ENCODE peak calls at places on chromosomes 6 and 20, in eight cellular contexts. W, R, B, F, K, H, J and C are unnamed samples.

GRCh38 chr20:64254156-64254555 is 1.4 kb upstream of the PCMTD2 start:
- DNase-seq in K (no peak), R (no peak), W (no peak), B (no peak), H (no peak), J (no peak), F (no peak), C (no peak)

GRCh38 chr6:135922746-135923145 is 71.2 kb downstream of the PDE7B start:
- DNase-seq in F (no peak), H (no peak), J (no peak), R (no peak), W (no peak), B (no peak), K (peak), C (no peak)

GRCh38 chr6:44431118-44431725 is 43.7 kb downstream of the CDC5L start:
- DNase-seq in F (peak), W (peak), B (peak), H (no peak), K (peak), J (peak), R (no peak), C (no peak)

GRCh38 chr20:39070484-39071231 is 108.5 kb downstream of the DHX35 start:
- DNase-seq in R (no peak), B (no peak), H (no peak), K (peak), J (peak), W (no peak), F (no peak), C (no peak)

GRCh38 chr6:145070791-145071190 is 664.5 kb downstream of the EPM2A start:
- DNase-seq in J (no peak), W (no peak), B (no peak), R (no peak), H (no peak), F (no peak), K (peak), C (no peak)

GRCh38 chr6:75882734-75883133 is 133.7 kb downstream of the MYO6 start:
- DNase-seq in F (no peak), K (peak), H (no peak), J (peak), R (no peak), W (no peak), B (no peak), C (no peak)

GRCh38 chr6:128710305-128710704 is 172.6 kb upstream of the LAMA2 start:
- DNase-seq in B (no peak), J (no peak), F (no peak), H (no peak), W (no peak), R (no peak), K (no peak), C (no peak)

GRCh38 chr6:33568826-33569570 is 11.1 kb downstream of the BAK1 start:
- DNase-seq in B (no peak), H (no peak), J (no peak), W (peak), K (no peak), F (no peak), R (no peak), C (no peak)

GRCh38 chr6:5657684-5658429 is 348.9 kb downstream of the NRN1 start:
- DNase-seq in J (no peak), B (no peak), R (no peak), K (no peak), F (no peak), H (no peak), W (no peak), C (no peak)

GRCh38 chr20:59614714-59615113 is 10.4 kb downstream of the PHACTR3 start:
- DNase-seq in B (no peak), H (no peak), J (no peak), R (no peak), K (no peak), F (no peak), W (no peak), C (no peak)

GRCh38 chr6:21149460-21149859 is 444.1 kb upstream of the SOX4 start:
- DNase-seq in W (no peak), K (peak), B (no peak), F (no peak), J (peak), R (no peak), H (no peak), C (no peak)

GRCh38 chr20:37956099-37956498 is 53.2 kb downstream of the VSTM2L start:
- DNase-seq in J (no peak), R (no peak), B (no peak), W (no peak), F (no peak), H (no peak), K (no peak), C (no peak)

GRCh38 chr20:53028337-53029007 is 56.3 kb downstream of the TSHZ2 start:
- DNase-seq in J (peak), W (no peak), K (no peak), R (no peak), F (no peak), H (no peak), B (no peak), C (no peak)

GRCh38 chr20:57959018-57959417 is 249.2 kb upstream of the PMEPA1 start:
- DNase-seq in J (no peak), K (no peak), R (peak), H (no peak), F (no peak), W (no peak), B (no peak), C (peak)

GRCh38 chr6:42564496-42564890 is 664 bp downstream of the UBR2 start:
- DNase-seq in W (no peak), H (no peak), B (no peak), K (peak), F (no peak), J (no peak), R (no peak), C (no peak)

GRCh38 chr6:11607381-11607780 is 69.8 kb downstream of the TMEM170B start:
- DNase-seq in J (no peak), W (no peak), R (no peak), F (no peak), K (no peak), H (no peak), B (no peak), C (no peak)

GRCh38 chr20:51431321-51431720 is 111.2 kb downstream of the NFATC2 start:
- DNase-seq in F (no peak), B (peak), J (no peak), K (no peak), W (no peak), R (no peak), H (no peak), C (no peak)

GRCh38 chr6:67544851-67545452 is 1090.1 kb upstream of the ADGRB3 start:
- DNase-seq in J (peak), K (no peak), W (no peak), B (no peak), F (peak), R (no peak), H (no peak), C (no peak)

GRCh38 chr6:37048851-37049734 is 43.6 kb downstream of the FGD2 start:
- DNase-seq in H (no peak), K (peak), R (peak), B (peak), J (peak), W (peak), F (peak), C (no peak)

GRCh38 chr20:58032599-58032998 is 195.9 kb downstream of the ANKRD60 start:
- DNase-seq in J (no peak), H (no peak), R (no peak), K (no peak), B (no peak), W (no peak), F (no peak), C (no peak)

GRCh38 chr6:140058846-140059245 is 684.4 kb upstream of the CITED2 start:
- DNase-seq in B (no peak), J (no peak), W (no peak), F (no peak), H (no peak), R (no peak), K (peak), C (no peak)

GRCh38 chr6:140064371-140064770 is 689.9 kb upstream of the CITED2 start:
- DNase-seq in R (no peak), F (no peak), K (peak), H (no peak), B (no peak), J (no peak), W (no peak), C (no peak)

GRCh38 chr6:140062042-140063041 is 687.9 kb upstream of the CITED2 start:
- DNase-seq in F (no peak), K (peak), J (peak), W (no peak), R (no peak), H (no peak), B (no peak), C (no peak)

GRCh38 chr6:140059947-140060346 is 685.5 kb upstream of the CITED2 start:
- DNase-seq in W (no peak), B (no peak), J (no peak), K (no peak), H (no peak), R (no peak), F (no peak), C (no peak)

DNA sequence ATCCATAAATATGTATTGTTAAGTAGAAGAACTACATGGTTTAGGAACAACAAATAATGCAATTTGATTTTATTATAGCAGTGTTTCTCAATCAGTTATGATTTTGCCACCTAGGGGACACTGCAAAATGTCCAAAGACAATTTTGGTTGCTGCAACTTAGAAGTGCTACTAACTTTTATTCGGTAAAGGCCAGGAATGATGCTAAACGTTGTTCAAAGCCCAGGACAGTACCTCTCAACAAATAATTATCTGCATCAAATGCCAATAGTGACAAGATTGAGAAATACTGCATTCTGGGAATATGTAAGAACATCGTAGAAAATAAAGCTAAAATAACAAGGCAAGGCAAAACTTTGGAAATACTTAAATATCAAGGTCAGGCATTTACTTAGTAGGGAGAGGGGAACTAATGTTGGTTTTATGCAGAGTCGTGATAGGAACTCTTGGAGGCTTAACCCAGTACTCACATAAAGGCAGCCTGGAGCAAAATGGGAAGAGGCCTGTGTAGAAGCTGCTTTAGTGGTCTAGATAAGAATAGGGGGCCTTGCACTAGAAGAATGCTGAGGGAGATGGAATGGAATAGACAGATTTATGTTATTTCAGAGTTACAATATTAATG is 687.1 kb upstream of the CITED2 start:
- DNase-seq in H (no peak), R (no peak), W (no peak), K (no peak), B (no peak), J (no peak), F (no peak), C (no peak)
- TF ChIP-seq CTCF in H (no peak), R (no peak), W (no peak), K (peak), B (no peak), J (no peak), F (no peak), C (peak)

GRCh38 chr20:48535556-48535955 is 292.2 kb downstream of the PREX1 start:
- DNase-seq in W (no peak), H (no peak), J (no peak), K (no peak), B (no peak), R (no peak), F (no peak), C (no peak)
- TF ChIP-seq CTCF in W (no peak), H (no peak), J (no peak), K (no peak), B (no peak), R (no peak), F (no peak), C (no peak)

DNA sequence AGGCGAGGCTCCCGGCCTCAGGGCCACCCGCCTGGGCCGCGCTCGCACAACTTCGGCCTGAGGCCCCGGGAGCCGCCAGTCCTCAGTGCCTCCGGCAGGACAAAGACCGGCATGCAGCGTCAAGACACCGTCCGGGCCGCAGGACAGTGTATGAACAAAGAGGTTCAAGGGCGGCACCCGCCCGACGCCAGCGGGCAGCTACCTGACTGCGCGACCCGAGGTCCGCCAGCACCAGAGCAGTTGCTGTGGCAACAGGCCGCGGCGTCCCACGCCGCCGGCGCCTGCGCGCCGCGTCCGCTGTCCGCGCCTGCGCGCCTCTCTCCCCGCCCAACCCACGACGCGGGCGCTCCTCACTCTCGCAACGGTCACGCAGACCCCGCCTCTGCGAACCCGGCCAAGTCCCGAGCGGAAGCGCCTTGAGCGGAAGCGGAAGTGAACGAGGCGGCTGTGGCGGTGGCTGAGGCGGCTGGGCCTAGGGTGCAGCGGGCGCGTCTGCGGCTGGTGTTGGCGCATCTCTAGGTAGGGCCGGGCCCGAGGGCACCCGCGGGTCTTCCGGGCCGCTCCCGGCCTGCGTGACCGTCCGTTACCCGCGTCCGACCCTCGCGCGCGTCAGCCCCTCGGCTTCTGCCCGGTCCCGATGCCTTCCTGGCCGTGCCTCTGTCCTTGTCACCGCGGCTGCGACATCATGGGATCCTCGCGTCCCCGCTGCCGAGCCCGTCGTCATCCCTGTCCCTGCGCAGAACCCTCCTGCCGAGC is at the start of gene FAM120B:
- DNase-seq in H (peak), F (peak), R (peak), B (peak), W (peak), K (peak), J (peak), C (peak)
- TF ChIP-seq CTCF in H (no peak), F (no peak), R (no peak), B (no peak), W (no peak), K (no peak), J (no peak), C (no peak)

GRCh38 chr6:125015152-125015551 is 52.9 kb downstream of the RNF217 start:
- DNase-seq in W (no peak), J (no peak), K (no peak), B (no peak), R (no peak), H (no peak), F (no peak), C (no peak)
- TF ChIP-seq CTCF in W (no peak), J (no peak), K (no peak), B (no peak), R (no peak), H (no peak), F (no peak), C (no peak)

GRCh38 chr6:166770216-166771116 is 143.4 kb upstream of the RPS6KA2 start:
- DNase-seq in J (no peak), W (no peak), R (no peak), B (no peak), F (no peak), K (peak), H (no peak), C (no peak)
- TF ChIP-seq CTCF in J (no peak), W (no peak), R (no peak), B (no peak), F (peak), K (peak), H (peak), C (peak)

GRCh38 chr6:38720295-38720694 is 5.2 kb downstream of the DNAH8 start:
- DNase-seq in J (peak), W (no peak), F (no peak), B (no peak), K (peak), R (no peak), H (no peak), C (no peak)
- TF ChIP-seq CTCF in J (no peak), W (no peak), F (peak), B (no peak), K (peak), R (peak), H (no peak), C (peak)

GRCh38 chr20:4227085-4227821 is 211.9 kb upstream of the RNF24 start:
- DNase-seq in B (no peak), J (peak), F (peak), K (peak), R (no peak), W (no peak), H (no peak), C (no peak)
- TF ChIP-seq CTCF in B (no peak), J (no peak), F (peak), K (peak), R (peak), W (no peak), H (peak), C (peak)

DNA sequence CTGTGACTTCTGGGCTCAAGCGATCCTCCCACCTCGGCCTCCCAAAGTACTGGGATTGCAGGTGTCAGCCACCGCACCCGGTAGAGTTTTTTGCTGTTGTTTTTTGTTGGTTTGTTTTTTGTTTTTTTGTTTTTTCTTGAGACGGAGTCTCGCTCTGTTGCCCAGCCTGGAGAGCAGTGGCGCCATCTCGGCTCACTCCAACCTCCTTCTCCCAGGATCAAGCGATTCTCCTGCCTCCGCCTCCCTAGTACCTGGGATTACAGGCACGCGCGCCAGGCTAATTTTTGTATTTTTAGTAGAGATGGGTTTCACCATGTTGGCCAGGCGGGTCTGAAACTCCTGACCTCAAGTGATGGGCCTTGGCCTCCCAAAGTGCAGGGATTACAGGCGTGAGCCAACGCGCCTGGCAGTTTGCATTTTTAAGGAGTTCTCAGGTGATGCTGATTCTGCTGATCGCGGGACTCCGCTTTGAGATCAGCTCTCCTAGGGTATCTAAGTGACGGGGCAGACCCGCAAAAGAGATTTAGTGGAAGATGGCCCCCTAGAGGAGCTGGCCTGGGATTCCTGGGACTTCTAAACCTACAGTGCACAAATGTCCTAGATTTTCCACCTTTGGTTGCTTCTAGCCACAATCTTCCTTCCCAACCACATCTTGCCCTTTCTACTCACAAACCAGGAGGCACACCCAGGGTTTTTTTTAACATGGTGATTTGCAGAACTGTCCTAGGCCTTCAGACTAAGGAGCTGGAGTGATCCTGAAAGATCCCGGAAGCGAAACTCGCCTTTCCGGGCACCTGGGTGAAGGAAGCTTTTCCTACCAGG is 45.2 kb downstream of the DPPA5 start:
- DNase-seq in H (no peak), R (no peak), F (peak), B (no peak), W (no peak), K (peak), J (peak), C (no peak)
- TF ChIP-seq CTCF in H (peak), R (no peak), F (peak), B (no peak), W (no peak), K (peak), J (no peak), C (peak)

GRCh38 chr6:104855507-104855906 is 4.2 kb downstream of the HACE1 start:
- DNase-seq in W (no peak), R (no peak), F (no peak), K (peak), B (no peak), H (no peak), J (peak), C (no peak)

GRCh38 chr6:104860221-104860620 is 502 bp upstream of the HACE1 start:
- DNase-seq in W (no peak), R (no peak), F (no peak), J (no peak), H (no peak), K (no peak), B (no peak), C (no peak)

GRCh38 chr6:104862456-104862855 is 2.7 kb upstream of the HACE1 start:
- DNase-seq in K (no peak), F (no peak), J (no peak), W (no peak), R (no peak), B (no peak), H (no peak), C (no peak)

DNA sequence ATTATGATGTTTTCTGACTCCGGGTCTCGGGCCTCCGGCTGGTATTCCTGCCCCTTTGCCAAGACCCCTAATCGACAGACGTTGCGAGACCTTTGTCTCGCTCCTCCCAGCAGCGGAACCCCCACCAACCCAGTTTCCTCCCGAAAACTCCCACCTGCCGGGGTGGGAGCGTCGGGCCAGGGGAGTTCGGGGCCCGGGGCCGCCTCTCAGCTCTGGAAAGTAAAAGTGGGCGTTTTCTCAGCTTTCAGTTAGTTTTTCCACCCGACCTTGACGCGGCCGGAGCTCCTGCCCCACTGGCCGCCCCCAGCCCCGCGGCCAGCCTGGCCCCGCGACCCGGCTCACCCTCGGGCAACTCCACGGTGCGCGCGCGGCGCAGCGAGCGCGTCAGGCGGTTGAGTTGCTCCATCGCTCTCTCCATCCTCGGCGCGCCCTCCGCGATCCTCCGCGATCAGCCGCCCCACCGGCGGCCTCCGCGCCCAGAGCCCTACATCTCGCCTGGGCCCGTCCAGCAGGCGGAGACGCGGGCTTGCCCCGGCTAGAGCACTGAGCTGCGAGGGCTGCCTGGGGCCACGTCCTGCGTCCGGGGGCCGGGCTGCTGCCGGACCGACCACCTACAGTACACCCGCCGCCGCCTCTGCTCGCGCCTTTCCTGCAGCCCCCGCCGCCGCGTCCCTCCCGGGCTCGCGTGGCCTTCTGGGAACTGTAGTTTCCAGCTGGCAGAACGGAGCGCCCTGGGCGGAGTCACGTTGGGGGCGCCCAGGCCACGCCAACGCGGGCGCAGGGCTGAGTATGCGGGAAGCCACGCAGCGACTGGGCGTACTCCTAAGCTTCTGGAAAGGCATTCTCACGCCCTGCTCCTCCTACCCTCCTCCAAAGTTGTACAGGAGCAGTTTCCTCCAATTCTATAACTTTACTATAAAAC is at the start of gene HACE1:
- DNase-seq in W (peak), H (peak), F (peak), J (peak), R (peak), B (peak), K (peak), C (peak)
- TF ChIP-seq CTCF in W (no peak), H (peak), F (no peak), J (no peak), R (peak), B (no peak), K (no peak), C (peak)